ENCODE peak calls at places on chromosomes 16 and 17, in five cellular contexts. One of them, this sample, is unnamed.

GRCh38 chr16:1812732-1813163 is 13.9 kb downstream of the HAGH start:
- DNase-seq in colonic mucosa: peak
- DNase-seq in right atrium auricular region: peak
- DNase-seq in heart left ventricle: peak
- DNase-seq in Panc1: no peak
- DNase-seq in this sample: no peak

GRCh38 chr17:7001562-7001961 is 5.7 kb downstream of the ALOX12 start:
- DNase-seq in Panc1: no peak
- DNase-seq in heart left ventricle: no peak
- DNase-seq in right atrium auricular region: no peak
- DNase-seq in colonic mucosa: no peak
- DNase-seq in this sample: no peak

GRCh38 chr16:87924937-87925670 is 11.2 kb downstream of the CA5A start:
- DNase-seq in heart left ventricle: no peak
- DNase-seq in right atrium auricular region: no peak
- DNase-seq in Panc1: no peak
- DNase-seq in colonic mucosa: no peak
- DNase-seq in this sample: no peak

GRCh38 chr16:28597692-28598261 is 927 bp upstream of the SULT1A2 start:
- DNase-seq in Panc1: no peak
- DNase-seq in right atrium auricular region: no peak
- DNase-seq in heart left ventricle: no peak
- DNase-seq in colonic mucosa: peak
- DNase-seq in this sample: no peak

GRCh38 chr16:47053895-47054294 is 80.4 kb upstream of the DNAJA2 start:
- DNase-seq in Panc1: no peak
- DNase-seq in colonic mucosa: no peak
- DNase-seq in right atrium auricular region: no peak
- DNase-seq in heart left ventricle: no peak
- DNase-seq in this sample: no peak

GRCh38 chr16:15952265-15952711 is 2.9 kb downstream of the ABCC1 start:
- DNase-seq in right atrium auricular region: no peak
- DNase-seq in heart left ventricle: no peak
- DNase-seq in Panc1: no peak
- DNase-seq in colonic mucosa: no peak
- DNase-seq in this sample: no peak

GRCh38 chr17:29086628-29087332 is 43.8 kb downstream of the PIPOX start:
- DNase-seq in right atrium auricular region: no peak
- DNase-seq in heart left ventricle: no peak
- DNase-seq in colonic mucosa: no peak
- DNase-seq in Panc1: no peak
- DNase-seq in this sample: no peak

GRCh38 chr16:23519282-23519681 is 9.0 kb upstream of the GGA2 start:
- DNase-seq in colonic mucosa: no peak
- DNase-seq in heart left ventricle: no peak
- DNase-seq in Panc1: no peak
- DNase-seq in right atrium auricular region: no peak
- DNase-seq in this sample: no peak

GRCh38 chr17:35460354-35460851 is 11.8 kb upstream of the SLFN13 start:
- DNase-seq in colonic mucosa: peak
- DNase-seq in heart left ventricle: peak
- DNase-seq in right atrium auricular region: no peak
- DNase-seq in Panc1: no peak
- DNase-seq in this sample: no peak

GRCh38 chr16:17408955-17409441 is 61.8 kb downstream of the XYLT1 start:
- DNase-seq in heart left ventricle: no peak
- DNase-seq in right atrium auricular region: no peak
- DNase-seq in colonic mucosa: no peak
- DNase-seq in Panc1: no peak
- DNase-seq in this sample: no peak

GRCh38 chr16:35339337-35339736 is 1879.9 kb downstream of the TP53TG3F start:
- DNase-seq in heart left ventricle: no peak
- DNase-seq in right atrium auricular region: no peak
- DNase-seq in Panc1: no peak
- DNase-seq in colonic mucosa: no peak
- DNase-seq in this sample: no peak

GRCh38 chr16:61858996-61859395 is 177.2 kb downstream of the CDH8 start:
- DNase-seq in heart left ventricle: no peak
- DNase-seq in colonic mucosa: no peak
- DNase-seq in right atrium auricular region: no peak
- DNase-seq in Panc1: no peak
- DNase-seq in this sample: no peak

GRCh38 chr16:67966549-67967182 is 1.8 kb downstream of the SLC12A4 start:
- DNase-seq in heart left ventricle: peak
- DNase-seq in Panc1: no peak
- DNase-seq in colonic mucosa: no peak
- DNase-seq in right atrium auricular region: no peak
- DNase-seq in this sample: no peak

GRCh38 chr16:65961491-65962143 is 404.9 kb upstream of the CDH5 start:
- DNase-seq in heart left ventricle: no peak
- DNase-seq in colonic mucosa: no peak
- DNase-seq in Panc1: no peak
- DNase-seq in right atrium auricular region: no peak
- DNase-seq in this sample: no peak

GRCh38 chr16:85645021-85645589 is 32.0 kb downstream of the GSE1 start:
- DNase-seq in heart left ventricle: no peak
- DNase-seq in Panc1: no peak
- DNase-seq in colonic mucosa: peak
- DNase-seq in right atrium auricular region: no peak
- DNase-seq in this sample: no peak

GRCh38 chr17:55620945-55621344 is 101.7 kb downstream of the TMEM100 start:
- DNase-seq in heart left ventricle: no peak
- DNase-seq in colonic mucosa: no peak
- DNase-seq in Panc1: no peak
- DNase-seq in right atrium auricular region: no peak
- DNase-seq in this sample: no peak

GRCh38 chr17:19317359-19318095 is 45.0 kb downstream of the B9D1 start:
- DNase-seq in colonic mucosa: peak
- DNase-seq in heart left ventricle: peak
- DNase-seq in Panc1: no peak
- DNase-seq in right atrium auricular region: peak
- DNase-seq in this sample: no peak

GRCh38 chr16:24978370-24978914 is 36.7 kb downstream of the ARHGAP17 start:
- DNase-seq in right atrium auricular region: no peak
- DNase-seq in heart left ventricle: no peak
- DNase-seq in Panc1: no peak
- DNase-seq in colonic mucosa: no peak
- DNase-seq in this sample: no peak

GRCh38 chr16:49340466-49340865 is 33.1 kb upstream of the C16orf78 start:
- DNase-seq in colonic mucosa: no peak
- DNase-seq in heart left ventricle: no peak
- DNase-seq in Panc1: no peak
- DNase-seq in right atrium auricular region: peak
- DNase-seq in this sample: peak

GRCh38 chr17:81165246-81166032 is at the start of gene PVALEF:
- DNase-seq in Panc1: no peak
- DNase-seq in heart left ventricle: no peak
- DNase-seq in colonic mucosa: no peak
- DNase-seq in right atrium auricular region: no peak
- DNase-seq in this sample: no peak

GRCh38 chr17:4938069-4938491 is 1.8 kb downstream of the SLC25A11 start:
- DNase-seq in right atrium auricular region: no peak
- DNase-seq in colonic mucosa: no peak
- DNase-seq in Panc1: no peak
- DNase-seq in heart left ventricle: no peak
- DNase-seq in this sample: no peak

GRCh38 chr17:10729334-10730193 is at the start of gene TMEM220:
- DNase-seq in colonic mucosa: peak
- DNase-seq in right atrium auricular region: peak
- DNase-seq in Panc1: no peak
- DNase-seq in heart left ventricle: peak
- DNase-seq in this sample: peak

GRCh38 chr17:8072727-8073461 is 14.6 kb downstream of the ALOX12B start:
- DNase-seq in right atrium auricular region: no peak
- DNase-seq in colonic mucosa: no peak
- DNase-seq in heart left ventricle: no peak
- DNase-seq in Panc1: no peak
- DNase-seq in this sample: no peak

GRCh38 chr17:65538679-65539529 is 22.5 kb downstream of the AXIN2 start:
- DNase-seq in right atrium auricular region: no peak
- DNase-seq in colonic mucosa: no peak
- DNase-seq in Panc1: no peak
- DNase-seq in heart left ventricle: no peak
- DNase-seq in this sample: no peak

GRCh38 chr16:4612977-4613635 is 1.6 kb downstream of the UBALD1 start:
- DNase-seq in right atrium auricular region: no peak
- DNase-seq in Panc1: no peak
- DNase-seq in heart left ventricle: no peak
- DNase-seq in colonic mucosa: no peak
- DNase-seq in this sample: no peak

DNA sequence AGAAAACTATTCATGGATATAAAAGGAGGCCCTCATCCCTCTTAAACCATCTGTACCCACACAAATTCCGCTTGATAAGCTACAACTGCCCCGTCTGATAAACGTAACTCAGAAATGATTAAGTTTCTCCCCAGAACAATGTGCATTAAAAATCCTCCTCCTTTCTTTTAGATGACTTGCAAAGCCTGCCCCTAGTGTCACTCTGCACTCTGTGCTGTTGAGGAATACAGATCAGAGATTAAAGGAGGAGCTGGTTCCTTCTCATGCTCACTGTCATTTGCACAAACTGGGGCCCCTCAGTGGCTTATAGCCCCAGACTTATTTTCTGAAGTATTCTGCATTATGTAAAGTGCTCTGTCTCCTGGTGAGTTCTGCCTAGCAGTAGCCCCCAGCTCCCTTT is 33.3 kb downstream of the CDRT15 start:
- DNase-seq in colonic mucosa: no peak
- DNase-seq in Panc1: no peak
- DNase-seq in right atrium auricular region: no peak
- DNase-seq in heart left ventricle: no peak
- DNase-seq in this sample: no peak
- TF ChIP-seq CTCF in colonic mucosa: no peak
- TF ChIP-seq CTCF in Panc1: peak
- TF ChIP-seq CTCF in right atrium auricular region: no peak
- TF ChIP-seq CTCF in heart left ventricle: peak
- TF ChIP-seq CTCF in this sample: no peak

GRCh38 chr17:67138392-67138791 is 94.0 kb downstream of the CACNG1 start:
- DNase-seq in heart left ventricle: no peak
- DNase-seq in right atrium auricular region: no peak
- DNase-seq in Panc1: no peak
- DNase-seq in colonic mucosa: no peak
- DNase-seq in this sample: no peak
- H3K27ac ChIP-seq in heart left ventricle: no peak
- H3K27ac ChIP-seq in right atrium auricular region: no peak
- H3K27ac ChIP-seq in Panc1: no peak
- H3K27ac ChIP-seq in colonic mucosa: no peak
- H3K27ac ChIP-seq in this sample: no peak

GRCh38 chr16:53131363-53132071 is 76.7 kb downstream of the CHD9 start:
- DNase-seq in Panc1: no peak
- DNase-seq in heart left ventricle: peak
- DNase-seq in right atrium auricular region: peak
- DNase-seq in colonic mucosa: peak
- DNase-seq in this sample: peak
- H3K4me3 ChIP-seq in Panc1: peak
- H3K4me3 ChIP-seq in heart left ventricle: peak
- H3K4me3 ChIP-seq in right atrium auricular region: peak
- H3K4me3 ChIP-seq in colonic mucosa: peak
- H3K4me3 ChIP-seq in this sample: peak

DNA sequence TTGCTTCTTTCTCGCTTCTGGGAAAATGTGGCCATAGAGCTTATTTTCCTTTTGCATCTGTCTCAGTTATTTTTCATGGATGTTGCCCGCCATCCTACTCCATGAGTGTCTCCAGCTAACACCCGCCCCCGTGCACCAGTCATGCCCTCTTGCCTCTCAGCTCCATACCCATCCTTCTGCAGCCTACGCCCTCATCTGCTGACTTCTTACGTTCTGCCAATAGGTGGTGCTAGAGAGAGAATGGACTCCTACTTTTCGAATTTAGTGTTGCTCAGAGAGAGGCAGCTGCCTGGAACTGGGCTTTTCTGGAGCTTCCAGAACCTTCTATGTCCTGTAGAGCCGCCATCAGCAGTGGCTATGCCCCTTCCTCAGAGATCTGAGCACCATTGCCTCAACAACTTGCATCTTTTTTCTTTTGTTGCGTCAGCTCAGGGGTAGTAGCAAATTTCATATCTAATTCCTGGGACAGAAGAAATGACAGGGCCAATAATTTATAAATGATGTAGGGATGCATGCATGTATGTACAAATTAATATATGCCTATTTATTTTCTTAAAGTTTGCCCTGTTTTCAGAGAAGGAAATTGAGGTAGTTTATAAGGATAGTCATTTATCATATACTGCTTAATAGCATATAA is 119.7 kb upstream of the MYOCD start:
- DNase-seq in colonic mucosa: peak
- DNase-seq in Panc1: peak
- DNase-seq in heart left ventricle: no peak
- DNase-seq in right atrium auricular region: no peak
- DNase-seq in this sample: no peak
- TF ChIP-seq CTCF in colonic mucosa: peak
- TF ChIP-seq CTCF in Panc1: peak
- TF ChIP-seq CTCF in heart left ventricle: peak
- TF ChIP-seq CTCF in right atrium auricular region: peak
- TF ChIP-seq CTCF in this sample: peak

DNA sequence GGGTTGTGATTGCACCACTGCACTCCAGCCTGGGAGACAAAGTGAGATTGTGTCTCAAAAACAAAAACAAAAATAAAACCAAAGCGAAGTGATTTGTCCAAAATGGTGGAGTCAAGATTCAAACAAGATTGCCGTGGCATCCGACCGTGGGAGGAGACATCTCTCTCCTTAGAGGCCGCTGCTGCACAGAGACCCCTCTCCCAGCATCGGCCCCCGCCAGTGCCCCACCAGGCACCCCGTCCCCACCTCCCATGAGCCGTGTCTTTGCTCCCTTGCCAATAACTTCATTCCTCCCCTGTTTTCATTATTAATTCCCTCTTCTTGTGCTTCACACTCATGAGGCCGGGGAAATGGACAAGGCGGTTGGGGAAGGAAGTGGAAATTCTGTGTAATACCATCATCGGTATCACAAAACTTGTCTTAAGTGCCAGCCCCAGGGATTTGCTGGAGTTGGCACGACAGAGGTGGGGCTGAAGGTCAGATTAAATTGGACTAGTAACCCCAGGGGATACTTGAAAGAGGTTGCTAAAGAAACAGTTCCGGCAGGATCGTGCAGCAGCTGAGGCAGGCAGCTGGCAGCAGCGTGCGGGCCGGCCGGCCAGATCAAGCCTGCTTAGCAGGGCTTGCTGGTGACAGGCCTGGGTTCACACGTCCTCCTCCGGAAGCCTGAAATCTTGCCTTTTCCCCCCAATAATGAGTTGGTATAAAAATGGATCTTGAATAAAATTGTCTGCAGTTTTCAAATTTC is 66.8 kb downstream of the RTN4RL1 start:
- DNase-seq in Panc1: no peak
- DNase-seq in heart left ventricle: no peak
- DNase-seq in colonic mucosa: no peak
- DNase-seq in right atrium auricular region: peak
- DNase-seq in this sample: no peak
- H3K27ac ChIP-seq in Panc1: no peak
- H3K27ac ChIP-seq in heart left ventricle: no peak
- H3K27ac ChIP-seq in colonic mucosa: no peak
- H3K27ac ChIP-seq in right atrium auricular region: no peak
- H3K27ac ChIP-seq in this sample: no peak

DNA sequence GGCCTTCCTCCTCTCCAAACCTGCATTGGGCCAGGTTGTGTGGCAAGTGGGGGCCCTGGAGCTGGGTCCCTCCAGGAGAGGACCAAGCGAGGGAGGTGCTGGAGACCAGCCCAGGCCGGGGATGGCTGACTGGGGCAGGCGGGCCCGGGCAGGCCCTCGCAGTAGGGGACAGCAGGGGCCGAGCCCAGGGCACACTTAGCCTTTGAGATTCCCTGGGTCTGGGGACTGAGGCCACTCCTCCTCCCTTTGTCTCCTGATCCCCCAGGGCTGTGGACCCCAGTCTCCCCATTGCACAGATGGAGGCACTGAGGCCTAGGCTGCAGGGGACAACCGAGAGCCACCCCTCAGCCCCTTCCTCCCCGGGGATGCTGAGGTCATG is 5.2 kb downstream of the FOXJ1 start:
- DNase-seq in right atrium auricular region: no peak
- DNase-seq in colonic mucosa: no peak
- DNase-seq in Panc1: no peak
- DNase-seq in heart left ventricle: no peak
- DNase-seq in this sample: no peak
- H3K4me3 ChIP-seq in right atrium auricular region: no peak
- H3K4me3 ChIP-seq in colonic mucosa: no peak
- H3K4me3 ChIP-seq in Panc1: no peak
- H3K4me3 ChIP-seq in heart left ventricle: no peak
- H3K4me3 ChIP-seq in this sample: no peak

This sample was measured in coronary artery.